ENCODE peak calls at places on chromosome 14, in four cellular contexts. One of them, this sample, is unnamed.

GRCh38 chr14:79028281-79028680 is 858.1 kb downstream of the NRXN3 start:
- DNase-seq in K562: no peak
- DNase-seq in HepG2: no peak
- DNase-seq in WTC11: no peak
- DNase-seq in this sample: no peak

GRCh38 chr14:61394542-61394941 is 73.2 kb downstream of the PRKCH start:
- DNase-seq in K562: no peak
- DNase-seq in HepG2: no peak
- DNase-seq in WTC11: no peak
- DNase-seq in this sample: no peak

GRCh38 chr14:50351016-50351415 is 38.9 kb downstream of the DMAC2L start:
- DNase-seq in K562: no peak
- DNase-seq in HepG2: no peak
- DNase-seq in WTC11: no peak
- DNase-seq in this sample: no peak

GRCh38 chr14:39085933-39086332 is 17.1 kb downstream of the SEC23A start:
- DNase-seq in K562: no peak
- DNase-seq in HepG2: no peak
- DNase-seq in WTC11: no peak
- DNase-seq in this sample: no peak

GRCh38 chr14:105257464-105257863 is 9.1 kb downstream of the BTBD6 start:
- DNase-seq in K562: no peak
- DNase-seq in HepG2: no peak
- DNase-seq in WTC11: no peak
- DNase-seq in this sample: no peak

GRCh38 chr14:55384536-55384935 is 27.1 kb downstream of the ATG14 start:
- DNase-seq in K562: no peak
- DNase-seq in HepG2: no peak
- DNase-seq in WTC11: no peak
- DNase-seq in this sample: no peak

GRCh38 chr14:71333705-71334104 is 426.4 kb downstream of the PCNX1 start:
- DNase-seq in K562: no peak
- DNase-seq in HepG2: no peak
- DNase-seq in WTC11: no peak
- DNase-seq in this sample: no peak

GRCh38 chr14:33457021-33457420 is 493.9 kb downstream of the EGLN3 start:
- DNase-seq in K562: no peak
- DNase-seq in HepG2: no peak
- DNase-seq in WTC11: no peak
- DNase-seq in this sample: no peak

GRCh38 chr14:101862711-101863110 is 101.2 kb downstream of the PPP2R5C start:
- DNase-seq in K562: no peak
- DNase-seq in HepG2: no peak
- DNase-seq in WTC11: no peak
- DNase-seq in this sample: no peak

GRCh38 chr14:69483765-69484443 is 624 bp upstream of the PLEKHD1 start:
- DNase-seq in K562: no peak
- DNase-seq in HepG2: no peak
- DNase-seq in WTC11: peak; percentile 64
- DNase-seq in this sample: peak; percentile 33

GRCh38 chr14:101876539-101876938 is 87.8 kb upstream of the DYNC1H1 start:
- DNase-seq in K562: no peak
- DNase-seq in HepG2: no peak
- DNase-seq in WTC11: no peak
- DNase-seq in this sample: no peak

GRCh38 chr14:87494010-87494409 is 499.0 kb downstream of the GALC start:
- DNase-seq in K562: no peak
- DNase-seq in HepG2: no peak
- DNase-seq in WTC11: no peak
- DNase-seq in this sample: peak; percentile 7

GRCh38 chr14:89340200-89340667 is 76.8 kb downstream of the FOXN3 start:
- DNase-seq in K562: no peak
- DNase-seq in HepG2: peak; percentile 76
- DNase-seq in WTC11: no peak
- DNase-seq in this sample: no peak

GRCh38 chr14:88322505-88323085 is 474 bp downstream of the KCNK10 start:
- DNase-seq in K562: no peak
- DNase-seq in HepG2: no peak
- DNase-seq in WTC11: no peak
- DNase-seq in this sample: no peak

GRCh38 chr14:75645051-75645450 is 15.6 kb downstream of the ERG28 start:
- DNase-seq in K562: no peak
- DNase-seq in HepG2: no peak
- DNase-seq in WTC11: no peak
- DNase-seq in this sample: no peak

GRCh38 chr14:71948101-71948500 is 15.9 kb downstream of the RGS6 start:
- DNase-seq in K562: no peak
- DNase-seq in HepG2: no peak
- DNase-seq in WTC11: no peak
- DNase-seq in this sample: no peak

GRCh38 chr14:73463411-73463810 is 5.1 kb upstream of the NUMB start:
- DNase-seq in K562: no peak
- DNase-seq in HepG2: peak; percentile 56
- DNase-seq in WTC11: no peak
- DNase-seq in this sample: peak; percentile 52

GRCh38 chr14:89542768-89543419 is 125.9 kb upstream of the FOXN3 start:
- DNase-seq in K562: no peak
- DNase-seq in HepG2: no peak
- DNase-seq in WTC11: no peak
- DNase-seq in this sample: no peak

GRCh38 chr14:56004807-56005579 is 113.2 kb upstream of the PELI2 start:
- DNase-seq in K562: peak; percentile 8
- DNase-seq in HepG2: no peak
- DNase-seq in WTC11: no peak
- DNase-seq in this sample: peak; percentile 69

GRCh38 chr14:68473050-68473449 is 319.8 kb downstream of the ZFP36L1 start:
- DNase-seq in K562: no peak
- DNase-seq in HepG2: no peak
- DNase-seq in WTC11: no peak
- DNase-seq in this sample: no peak

GRCh38 chr14:74825008-74825407 is 50.9 kb downstream of the PROX2 start:
- DNase-seq in K562: no peak
- DNase-seq in HepG2: no peak
- DNase-seq in WTC11: no peak
- DNase-seq in this sample: no peak

GRCh38 chr14:59688224-59689170 is 111.9 kb upstream of the CCDC175 start:
- DNase-seq in K562: peak; percentile 14
- DNase-seq in HepG2: peak; percentile 20
- DNase-seq in WTC11: peak; percentile 76
- DNase-seq in this sample: peak; percentile 15

GRCh38 chr14:79057333-79057732 is 887.2 kb downstream of the NRXN3 start:
- DNase-seq in K562: no peak
- DNase-seq in HepG2: no peak
- DNase-seq in WTC11: no peak
- DNase-seq in this sample: no peak

GRCh38 chr14:75143761-75144527 is 17.1 kb upstream of the NEK9 start:
- DNase-seq in K562: no peak
- DNase-seq in HepG2: no peak
- DNase-seq in WTC11: no peak
- DNase-seq in this sample: no peak

GRCh38 chr14:75380656-75381055 is 47.2 kb upstream of the JDP2 start:
- DNase-seq in K562: no peak
- DNase-seq in HepG2: no peak
- DNase-seq in WTC11: no peak
- DNase-seq in this sample: no peak

GRCh38 chr14:105168979-105169507 is 467 bp upstream of the JAG2 start:
- DNase-seq in K562: peak; percentile 82
- DNase-seq in HepG2: no peak
- DNase-seq in WTC11: peak; percentile 76
- DNase-seq in this sample: peak; percentile 67

GRCh38 chr14:43413094-43413493 is 1094.0 kb downstream of the FSCB start:
- DNase-seq in K562: no peak
- DNase-seq in HepG2: no peak
- DNase-seq in WTC11: no peak
- DNase-seq in this sample: no peak

GRCh38 chr14:103530831-103531230 is 1.8 kb downstream of the TRMT61A start:
- DNase-seq in K562: no peak
- DNase-seq in HepG2: no peak
- DNase-seq in WTC11: no peak
- DNase-seq in this sample: no peak

GRCh38 chr14:40436551-40436950 is 1004.3 kb upstream of the FBXO33 start:
- DNase-seq in K562: no peak
- DNase-seq in HepG2: no peak
- DNase-seq in WTC11: no peak
- DNase-seq in this sample: no peak

GRCh38 chr14:62691613-62692489 is 353.4 kb downstream of the KCNH5 start:
- DNase-seq in K562: no peak
- DNase-seq in HepG2: peak; percentile 97
- DNase-seq in WTC11: no peak
- DNase-seq in this sample: peak; percentile 66

GRCh38 chr14:91008759-91009409 is 51.6 kb downstream of the RPS6KA5 start:
- DNase-seq in K562: no peak
- DNase-seq in HepG2: no peak
- DNase-seq in WTC11: no peak
- DNase-seq in this sample: peak; percentile 12

GRCh38 chr14:24673534-24674203 is 39.7 kb upstream of the GZMB start:
- DNase-seq in K562: no peak
- DNase-seq in HepG2: no peak
- DNase-seq in WTC11: no peak
- DNase-seq in this sample: no peak

GRCh38 chr14:33509927-33510535 is 440.8 kb downstream of the EGLN3 start:
- DNase-seq in K562: no peak
- DNase-seq in HepG2: no peak
- DNase-seq in WTC11: no peak
- DNase-seq in this sample: no peak

GRCh38 chr14:50542941-50543418 is 10.6 kb upstream of the MAP4K5 start:
- DNase-seq in K562: peak; percentile 30
- DNase-seq in HepG2: peak; percentile 77
- DNase-seq in WTC11: no peak
- DNase-seq in this sample: peak; percentile 33

GRCh38 chr14:64266206-64266605 is 28.0 kb downstream of the ESR2 start:
- DNase-seq in K562: peak; percentile 9
- DNase-seq in HepG2: no peak
- DNase-seq in WTC11: no peak
- DNase-seq in this sample: no peak

DNA sequence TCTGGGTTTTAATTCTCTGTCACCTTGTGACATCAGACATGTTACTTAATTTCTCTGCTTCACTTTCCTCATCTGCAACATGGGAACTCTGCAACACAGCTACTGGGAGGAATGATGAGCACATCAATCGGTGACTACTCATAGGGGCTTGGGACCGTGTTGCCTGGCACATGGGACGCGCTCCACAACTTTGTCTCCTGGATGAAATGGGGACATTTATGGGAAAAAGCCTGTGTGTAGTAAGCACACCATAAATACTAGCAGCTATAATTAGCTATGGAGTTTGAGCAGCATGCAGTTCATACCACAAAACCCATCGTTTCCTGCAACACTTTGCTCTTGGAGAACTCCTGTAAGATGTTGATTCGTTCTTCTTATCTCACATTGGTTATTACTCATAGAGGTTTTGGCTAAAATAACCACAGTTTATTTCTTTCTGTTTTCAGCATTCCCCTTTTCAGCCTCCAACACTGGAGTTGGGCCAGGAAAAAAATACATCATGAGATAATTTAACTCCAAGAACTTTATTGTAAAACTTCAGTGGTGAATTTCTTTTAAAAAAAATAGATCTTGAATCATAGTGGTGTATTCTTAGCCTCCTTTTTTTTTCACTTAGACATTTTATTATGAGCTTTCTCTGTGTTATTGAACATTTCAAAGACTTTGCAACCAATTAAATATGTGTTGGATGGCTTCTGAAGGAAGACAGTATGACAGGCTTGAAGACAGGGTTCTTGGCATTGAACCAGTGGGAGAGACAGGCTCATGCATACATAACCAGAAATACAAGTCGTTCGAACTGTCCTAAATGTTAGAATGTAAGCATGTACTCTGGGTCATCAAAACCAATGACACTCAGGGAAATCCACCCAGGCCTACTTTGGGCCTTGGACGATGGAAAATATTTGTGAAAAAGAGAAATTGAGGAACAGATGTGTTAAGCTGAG is 72.7 kb downstream of the RIN3 start:
- DNase-seq in K562: no peak
- DNase-seq in HepG2: no peak
- DNase-seq in WTC11: no peak
- DNase-seq in this sample: no peak
- TF ChIP-seq NR3C1 in K562: no peak
- TF ChIP-seq NR3C1 in HepG2: no peak
- TF ChIP-seq NR3C1 in WTC11: no peak
- TF ChIP-seq NR3C1 in this sample: no peak

GRCh38 chr14:100453930-100454329 is 130.8 kb downstream of the SLC25A47 start:
- DNase-seq in K562: no peak
- DNase-seq in HepG2: no peak
- DNase-seq in WTC11: no peak
- DNase-seq in this sample: no peak
- TF ChIP-seq NR3C1 in K562: no peak
- TF ChIP-seq NR3C1 in HepG2: no peak
- TF ChIP-seq NR3C1 in WTC11: no peak
- TF ChIP-seq NR3C1 in this sample: no peak

GRCh38 chr14:95522556-95522955 is 6.1 kb upstream of the SYNE3 start:
- DNase-seq in K562: no peak
- DNase-seq in HepG2: no peak
- DNase-seq in WTC11: no peak
- DNase-seq in this sample: no peak
- TF ChIP-seq NR3C1 in K562: no peak
- TF ChIP-seq NR3C1 in HepG2: no peak
- TF ChIP-seq NR3C1 in WTC11: no peak
- TF ChIP-seq NR3C1 in this sample: no peak

GRCh38 chr14:77100961-77101360 is 2.9 kb downstream of the CIPC start:
- DNase-seq in K562: no peak
- DNase-seq in HepG2: no peak
- DNase-seq in WTC11: no peak
- DNase-seq in this sample: no peak
- TF ChIP-seq NR3C1 in K562: no peak
- TF ChIP-seq NR3C1 in HepG2: no peak
- TF ChIP-seq NR3C1 in WTC11: no peak
- TF ChIP-seq NR3C1 in this sample: no peak

GRCh38 chr14:31465113-31465512 is 7.8 kb upstream of the DTD2 start:
- DNase-seq in K562: no peak
- DNase-seq in HepG2: no peak
- DNase-seq in WTC11: no peak
- DNase-seq in this sample: no peak
- TF ChIP-seq NR3C1 in K562: no peak
- TF ChIP-seq NR3C1 in HepG2: no peak
- TF ChIP-seq NR3C1 in WTC11: no peak
- TF ChIP-seq NR3C1 in this sample: no peak